ENCODE peak calls at places on chromosomes 16 and 17, in four cellular contexts. I is GM12878, L is HepG2, T is H1. G is an unnamed sample.
A peak's percentile ranks its signal among the peaks of the same experiment; 100 is the strongest.

GRCh38 chr17:48997103-48997826 is at the start of gene IGF2BP1:
- DNase-seq in I (no peak), L (peak; percentile 81), T (peak; percentile 77), G (peak; percentile 63)

GRCh38 chr17:54085934-54086333 is 263.2 kb downstream of the KIF2B start:
- DNase-seq in I (no peak), L (no peak), T (peak; percentile 5), G (peak; percentile 52)

GRCh38 chr16:54931757-54932660 is 1.3 kb downstream of the IRX5 start:
- DNase-seq in I (no peak), L (no peak), T (no peak), G (no peak)

GRCh38 chr16:84138824-84139627 is 6.0 kb downstream of the HSDL1 start:
- DNase-seq in I (peak; percentile 56), L (peak; percentile 97), T (no peak), G (no peak)

GRCh38 chr17:13827118-13827517 is 225.4 kb upstream of the HS3ST3A1 start:
- DNase-seq in I (no peak), L (no peak), T (no peak), G (no peak)

GRCh38 chr17:956905-957304 is 22.7 kb downstream of the NXN start:
- DNase-seq in I (no peak), L (no peak), T (no peak), G (no peak)

GRCh38 chr17:64442550-64442971 is 6.4 kb upstream of the MILR1 start:
- DNase-seq in I (no peak), L (no peak), T (no peak), G (no peak)

GRCh38 chr17:17684901-17685774 is 3.9 kb downstream of the RAI1 start:
- DNase-seq in I (no peak), L (no peak), T (no peak), G (no peak)

GRCh38 chr17:50661795-50662391 is 27.2 kb downstream of the ABCC3 start:
- DNase-seq in I (no peak), L (peak; percentile 93), T (no peak), G (no peak)

GRCh38 chr16:60553316-60553801 is 1482.9 kb downstream of the CDH8 start:
- DNase-seq in I (no peak), L (no peak), T (no peak), G (peak; percentile 33)

GRCh38 chr16:8848939-8849391 is 19.8 kb downstream of the CARHSP1 start:
- DNase-seq in I (no peak), L (no peak), T (no peak), G (no peak)

GRCh38 chr17:77666881-77667395 is 291.6 kb upstream of the TNRC6C start:
- DNase-seq in I (no peak), L (no peak), T (no peak), G (no peak)
- TF ChIP-seq ZNF274 in I (no peak), L (no peak), T (no peak), G (no peak)

DNA sequence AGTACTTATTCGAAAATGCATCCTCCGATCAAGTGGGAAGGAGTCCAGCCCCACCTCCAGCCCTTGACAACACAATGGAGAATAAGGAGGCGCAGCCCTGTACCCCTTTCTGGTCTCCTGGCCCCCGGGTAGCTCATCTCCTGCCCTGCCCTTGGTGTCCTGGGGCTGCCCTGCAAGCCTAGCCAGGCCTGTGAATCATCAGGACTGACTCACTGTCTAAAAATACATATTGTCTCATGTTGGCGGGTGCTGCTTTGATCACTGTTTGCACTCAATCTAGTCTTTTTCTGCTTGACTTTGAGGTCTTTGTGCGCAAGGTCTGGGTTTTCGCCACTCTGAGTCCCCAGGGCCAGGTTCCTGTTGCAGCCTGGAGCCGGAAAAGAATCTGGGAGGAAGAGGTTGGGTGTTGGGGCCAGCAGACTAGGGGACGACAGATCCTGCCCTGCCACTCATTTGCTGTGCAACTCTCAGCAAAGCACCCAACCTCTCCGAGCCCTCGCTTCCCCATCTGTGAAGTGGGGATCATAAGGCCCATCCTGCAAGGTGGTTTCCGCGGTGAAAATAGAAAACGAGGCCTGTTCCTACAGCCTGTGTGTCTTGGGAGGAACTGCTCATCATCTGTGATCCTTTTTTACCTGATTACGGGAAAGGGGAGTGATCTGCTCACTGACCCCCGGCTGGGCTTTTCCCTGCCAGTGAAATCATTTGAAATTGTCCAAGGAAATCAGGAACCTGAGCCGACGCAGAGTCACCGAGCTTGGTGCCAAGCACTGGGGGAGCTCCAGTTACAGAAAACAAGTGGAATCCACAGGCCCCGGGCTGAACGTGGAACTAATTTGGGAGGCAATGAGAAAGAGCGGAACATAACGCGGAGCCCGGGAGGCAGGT is 230.4 kb downstream of the PARN start:
- DNase-seq in I (peak; percentile 60), L (peak; percentile 99), T (no peak), G (no peak)
- TF ChIP-seq SUZ12 in I (no peak), L (no peak), T (no peak), G (no peak)

DNA sequence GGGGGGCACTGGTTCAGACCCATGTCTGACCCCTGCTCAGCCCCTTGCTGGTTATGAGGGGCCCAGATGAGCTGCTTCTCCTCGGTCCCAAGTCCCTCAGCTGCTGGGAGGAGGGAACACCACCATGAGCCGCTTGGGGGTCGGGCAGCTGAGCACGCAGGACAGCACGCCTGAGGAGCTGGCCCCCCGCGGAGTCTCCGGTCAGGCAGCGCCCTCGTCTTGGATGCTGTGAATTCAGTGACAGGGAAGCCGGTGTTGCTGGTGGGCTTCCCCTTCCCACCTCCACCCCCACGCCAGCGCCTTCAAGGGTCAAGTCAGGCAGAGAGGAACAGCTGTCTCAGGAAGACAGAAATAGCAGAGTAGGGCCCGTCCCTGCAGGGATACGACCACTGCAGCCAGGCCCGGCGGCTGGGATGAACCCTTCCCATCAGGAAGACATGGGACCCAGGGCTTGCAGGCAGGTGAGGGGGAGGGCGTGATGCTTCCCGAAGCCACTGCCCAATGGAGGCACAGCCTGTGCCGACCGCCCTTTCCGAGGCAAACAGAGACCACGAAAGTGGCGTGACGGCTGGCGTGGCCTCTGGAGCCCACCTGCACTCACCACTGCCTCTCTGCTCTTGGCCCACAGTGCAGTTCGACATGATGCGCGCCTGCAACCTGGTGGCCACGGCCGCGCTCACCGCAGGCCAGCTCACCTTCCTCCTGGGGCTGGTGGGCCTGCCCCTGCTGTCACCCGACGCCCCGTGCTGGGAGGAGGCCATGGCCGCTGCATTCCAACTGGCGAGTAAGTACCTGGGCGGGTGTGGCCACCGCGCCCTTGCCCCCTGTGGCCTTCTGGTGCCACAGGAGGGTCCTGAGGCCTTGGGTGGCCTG is 8.1 kb downstream of the TMEM204 start:
- DNase-seq in I (no peak), L (no peak), T (no peak), G (no peak)
- TF ChIP-seq ZNF274 in I (no peak), L (no peak), T (no peak), G (no peak)

DNA sequence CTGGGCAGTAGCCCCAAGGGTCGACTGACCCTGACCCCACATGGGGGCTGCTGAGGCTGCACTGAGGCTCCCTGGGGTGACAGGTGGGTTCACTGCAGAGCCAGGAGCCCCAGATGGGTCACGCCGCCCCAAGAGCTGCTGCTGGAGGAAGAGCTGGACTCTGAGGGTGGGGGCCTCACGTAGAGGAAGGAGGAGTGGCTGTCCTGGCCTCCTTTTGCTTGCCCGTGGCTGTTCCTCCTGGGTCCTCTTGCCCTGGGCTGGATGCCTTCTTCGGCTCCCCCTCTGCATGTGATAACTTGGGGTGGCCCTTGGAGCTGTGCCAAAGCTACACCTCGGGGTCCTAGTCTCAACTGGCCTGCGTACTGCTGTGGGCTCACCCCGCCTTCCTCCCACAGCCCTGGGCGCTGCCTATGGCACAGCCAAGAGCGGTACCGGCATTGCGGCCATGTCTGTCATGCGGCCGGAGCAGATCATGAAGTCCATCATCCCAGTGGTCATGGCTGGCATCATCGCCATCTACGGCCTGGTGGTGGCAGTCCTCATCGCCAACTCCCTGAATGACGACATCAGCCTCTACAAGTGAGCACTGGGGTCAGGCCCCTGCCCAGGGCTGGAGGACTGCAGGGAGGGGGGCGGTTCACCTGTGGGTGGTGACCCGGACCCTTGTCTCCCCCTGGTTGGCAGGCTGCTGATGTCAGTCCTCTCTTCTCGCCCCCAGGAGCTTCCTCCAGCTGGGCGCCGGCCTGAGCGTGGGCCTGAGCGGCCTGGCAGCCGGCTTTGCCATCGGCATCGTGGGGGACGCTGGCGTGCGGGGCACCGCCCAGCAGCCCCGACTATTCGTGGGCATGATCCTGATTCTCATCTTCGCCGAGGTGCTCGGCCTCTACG is 1.1 kb upstream of the AMDHD2 start:
- DNase-seq in I (no peak), L (no peak), T (no peak), G (no peak)
- TF ChIP-seq SUZ12 in I (no peak), L (no peak), T (no peak), G (no peak)

DNA sequence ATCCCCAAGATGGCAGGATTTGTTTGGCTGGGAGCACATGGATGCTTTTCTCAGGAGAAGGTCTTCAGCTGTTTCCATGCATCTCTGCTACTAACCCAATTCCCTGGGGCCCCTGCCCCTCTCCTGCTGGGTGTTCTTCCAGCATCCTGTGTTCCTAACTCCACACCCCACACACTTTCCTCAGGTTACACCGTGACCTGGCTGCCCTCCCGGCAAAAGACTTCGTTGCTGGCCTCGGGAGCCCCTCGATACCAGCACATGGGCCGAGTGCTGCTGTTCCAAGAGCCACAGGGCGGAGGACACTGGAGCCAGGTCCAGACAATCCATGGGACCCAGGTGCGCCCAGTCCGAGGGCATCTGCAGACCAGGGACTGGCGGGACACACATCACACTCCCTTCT is 21.5 kb downstream of the ITGAL start:
- DNase-seq in I (no peak), L (no peak), T (no peak), G (no peak)
- TF ChIP-seq ZNF274 in I (no peak), L (no peak), T (no peak), G (no peak)

GRCh38 chr17:19705771-19706770 is 10.3 kb downstream of the SLC47A2 start:
- DNase-seq in I (no peak), L (peak; percentile 45), T (no peak), G (no peak)

GRCh38 chr17:19705201-19705600 is 11.2 kb downstream of the SLC47A2 start:
- DNase-seq in I (no peak), L (no peak), T (no peak), G (no peak)

GRCh38 chr17:19702231-19702641 is 14.1 kb downstream of the SLC47A2 start:
- DNase-seq in I (no peak), L (peak; percentile 71), T (no peak), G (no peak)

GRCh38 chr17:19703776-19704371 is 12.5 kb downstream of the SLC47A2 start:
- DNase-seq in I (no peak), L (peak; percentile 80), T (no peak), G (no peak)

GRCh38 chr17:19703106-19703775 is 13.1 kb downstream of the SLC47A2 start:
- DNase-seq in I (no peak), L (no peak), T (no peak), G (no peak)
- TF ChIP-seq SUZ12 in I (no peak), L (no peak), T (no peak), G (no peak)

DNA sequence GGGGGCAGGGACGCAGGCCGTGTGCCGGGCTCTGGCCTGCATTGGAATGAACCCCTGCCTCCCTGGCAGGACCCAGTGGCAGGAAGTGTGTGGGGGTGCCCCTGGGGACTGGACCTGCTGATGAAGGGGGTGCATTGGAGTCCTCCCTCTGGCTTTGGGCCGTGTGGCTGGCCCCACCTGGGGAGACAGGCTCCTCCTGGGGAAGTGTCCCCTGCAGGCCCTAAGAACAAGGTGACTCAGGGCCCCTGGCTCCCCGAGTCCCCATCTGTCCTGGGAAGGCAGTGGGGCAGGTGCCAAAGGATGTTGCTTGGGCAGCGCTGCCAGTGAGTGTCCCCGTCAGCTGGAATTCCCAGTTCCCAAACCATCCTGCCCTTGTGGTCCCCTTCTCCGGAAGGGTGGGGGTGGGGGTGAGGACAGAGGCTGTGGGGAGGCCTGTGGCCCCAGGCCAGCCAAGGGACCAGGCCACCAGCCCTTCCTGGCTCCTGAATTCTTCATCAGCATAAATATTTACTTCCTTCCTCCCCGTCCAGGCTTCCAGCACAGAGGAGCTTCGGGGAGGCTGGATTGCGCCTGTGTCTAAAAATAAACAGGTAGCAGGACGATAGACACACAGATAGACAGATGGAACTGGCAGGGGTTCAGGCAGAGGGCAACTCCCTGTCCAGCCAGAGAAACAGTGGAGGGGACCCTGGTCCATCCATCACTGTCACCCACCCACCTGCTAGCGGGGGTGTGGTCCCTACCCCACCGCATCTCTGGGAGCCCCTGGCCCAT is 12.9 kb downstream of the GLIS2 start:
- DNase-seq in I (no peak), L (no peak), T (no peak), G (no peak)
- TF ChIP-seq ZNF274 in I (no peak), L (no peak), T (no peak), G (no peak)

GRCh38 chr17:75759457-75759856 is 5.5 kb downstream of the GALK1 start:
- DNase-seq in I (no peak), L (no peak), T (no peak), G (no peak)
- TF ChIP-seq SUZ12 in I (no peak), L (no peak), T (no peak), G (no peak)

G was measured in NT2/D1.